ENCODE peak calls at places on chromosome 7, in six cellular contexts. N is tibial nerve, K is upper lobe of left lung, U is transverse colon, S is GM12878, O is A549. B is an unnamed sample.

GRCh38 chr7:46035166-46035565 is 114.1 kb upstream of the IGFBP3 start:
- DNase-seq in U (no peak), O (no peak), K (no peak), N (no peak), S (no peak), B (no peak)

GRCh38 chr7:92748509-92748908 is 87.9 kb downstream of the CDK6 start:
- DNase-seq in S (no peak), O (no peak), N (no peak), U (no peak), K (no peak), B (no peak)

GRCh38 chr7:107387077-107387476 is 82.8 kb upstream of the GPR22 start:
- DNase-seq in U (no peak), N (no peak), K (peak; percentile 35), O (no peak), S (no peak), B (no peak)

GRCh38 chr7:74183653-74184450 is 9.7 kb downstream of the EIF4H start:
- DNase-seq in N (no peak), S (no peak), O (peak; percentile 41), K (no peak), U (no peak), B (peak; percentile 10)

GRCh38 chr7:149286811-149287400 is 24.9 kb downstream of the ZNF783 start:
- DNase-seq in O (no peak), S (no peak), U (no peak), N (no peak), K (no peak), B (no peak)

GRCh38 chr7:132189881-132190280 is 386.4 kb downstream of the PLXNA4 start:
- DNase-seq in S (no peak), O (no peak), N (no peak), K (no peak), U (no peak), B (no peak)

GRCh38 chr7:103685646-103686418 is 239.8 kb upstream of the SLC26A5 start:
- DNase-seq in S (no peak), O (no peak), K (no peak), U (no peak), N (no peak), B (no peak)

GRCh38 chr7:101816499-101817030 is 861 bp upstream of the CUX1 start:
- DNase-seq in N (no peak), K (peak; percentile 92), U (peak; percentile 64), S (no peak), O (no peak), B (peak; percentile 44)

GRCh38 chr7:95609277-95609971 is 13.1 kb upstream of the PDK4 start:
- DNase-seq in U (peak; percentile 63), N (peak; percentile 68), O (peak; percentile 12), S (no peak), K (no peak), B (no peak)

GRCh38 chr7:106534271-106534846 is 126.6 kb downstream of the CCDC71L start:
- DNase-seq in S (no peak), K (no peak), N (no peak), O (no peak), U (no peak), B (no peak)

GRCh38 chr7:1893025-1893424 is 222.9 kb downstream of the ELFN1 start:
- DNase-seq in S (no peak), U (no peak), N (no peak), K (peak; percentile 33), O (no peak), B (no peak)

GRCh38 chr7:110502893-110503465 is 587.9 kb upstream of the LRRN3 start:
- DNase-seq in K (no peak), N (no peak), S (no peak), O (no peak), U (no peak), B (no peak)

GRCh38 chr7:28958235-28958945 is at the start of gene TRIL:
- DNase-seq in N (peak; percentile 31), U (peak; percentile 63), O (no peak), K (peak; percentile 94), S (no peak), B (peak; percentile 92)

GRCh38 chr7:146892151-146892550 is 775.5 kb downstream of the CNTNAP2 start:
- DNase-seq in S (no peak), K (no peak), U (no peak), O (no peak), N (no peak), B (no peak)

GRCh38 chr7:78642751-78643150 is 810.7 kb downstream of the MAGI2 start:
- DNase-seq in U (no peak), O (no peak), N (no peak), K (no peak), S (no peak), B (no peak)

GRCh38 chr7:77188736-77189429 is 10.7 kb downstream of the FGL2 start:
- DNase-seq in U (no peak), S (no peak), K (no peak), O (no peak), N (no peak), B (no peak)

GRCh38 chr7:98231489-98232275 is 20.4 kb downstream of the TECPR1 start:
- DNase-seq in O (no peak), U (no peak), N (no peak), K (peak; percentile 74), S (no peak), B (no peak)

GRCh38 chr7:157271991-157272324 is 64.8 kb upstream of the DNAJB6 start:
- DNase-seq in U (peak; percentile 54), S (no peak), O (no peak), N (peak; percentile 88), K (no peak), B (peak; percentile 76)

GRCh38 chr7:149610441-149611011 is 112.9 kb upstream of the ZNF746 start:
- DNase-seq in U (no peak), K (no peak), S (no peak), N (no peak), O (no peak), B (no peak)

GRCh38 chr7:2926898-2927405 is 82.8 kb upstream of the GNA12 start:
- DNase-seq in N (no peak), K (no peak), S (no peak), U (no peak), O (no peak), B (no peak)
- TF ChIP-seq CTCF in N (no peak), K (no peak), S (no peak), U (no peak), O (no peak), B (no peak)

GRCh38 chr7:70434376-70434775 is 697.6 kb upstream of the GALNT17 start:
- DNase-seq in S (no peak), U (no peak), K (no peak), O (no peak), N (no peak), B (no peak)

GRCh38 chr7:70432567-70433001 is 699.4 kb upstream of the GALNT17 start:
- DNase-seq in S (no peak), N (no peak), K (no peak), O (no peak), U (no peak), B (no peak)

GRCh38 chr7:70435634-70436033 is 696.3 kb upstream of the GALNT17 start:
- DNase-seq in K (no peak), N (no peak), U (no peak), S (no peak), O (no peak), B (no peak)

GRCh38 chr7:70434821-70435220 is 697.1 kb upstream of the GALNT17 start:
- DNase-seq in S (no peak), O (no peak), N (no peak), U (no peak), K (no peak), B (no peak)

DNA sequence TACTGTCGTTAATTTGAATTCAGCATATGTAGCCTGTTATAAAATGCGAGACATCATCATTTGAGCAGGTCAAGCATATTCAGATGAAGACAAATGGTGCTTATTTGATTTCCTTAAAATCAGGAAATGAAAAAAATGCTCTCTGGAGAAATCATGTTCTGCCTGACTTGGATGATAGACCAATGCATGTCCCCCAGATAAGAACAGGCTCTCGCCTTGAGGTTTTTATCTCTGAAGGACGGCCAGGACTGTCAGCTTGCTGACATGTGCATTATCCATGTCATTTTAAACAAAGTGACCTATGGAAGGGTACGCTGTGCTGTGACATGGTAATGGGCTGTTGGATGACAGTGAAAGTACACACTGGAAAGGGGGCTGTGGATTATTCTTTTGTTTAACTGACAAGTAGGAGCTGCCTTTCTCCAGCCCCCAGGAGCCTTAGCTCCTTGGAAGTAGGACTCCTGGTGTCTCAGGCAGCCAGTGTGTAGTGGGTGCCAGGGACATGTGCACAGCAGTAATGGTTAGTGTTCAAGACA is 695.1 kb upstream of the GALNT17 start:
- DNase-seq in K (no peak), O (no peak), U (no peak), N (no peak), S (no peak), B (no peak)
- TF ChIP-seq EP300 in K (no peak), O (no peak), U (no peak), N (no peak), S (no peak), B (no peak)

DNA sequence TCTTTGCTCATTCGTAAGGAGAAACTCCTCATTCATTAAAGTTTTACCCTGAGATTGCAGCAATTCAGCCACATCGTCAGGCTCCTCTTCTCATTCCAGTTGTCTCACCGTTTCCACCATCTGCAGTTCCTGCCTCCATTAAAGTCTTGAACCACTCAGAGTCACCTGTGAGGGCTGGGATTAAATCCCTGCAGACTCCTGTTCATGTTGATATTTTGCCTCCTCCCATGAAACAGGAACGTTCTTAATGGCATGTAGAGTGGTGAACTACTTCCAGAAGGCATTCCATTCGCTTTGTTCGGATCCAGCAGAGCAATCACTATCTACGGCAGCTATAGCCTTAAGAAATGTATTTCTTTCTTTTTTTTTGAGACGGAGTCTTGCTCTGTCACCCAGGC is 96.5 kb upstream of the FAM20C start:
- DNase-seq in S (no peak), N (no peak), O (no peak), U (no peak), K (no peak), B (no peak)
- H3K4me3 ChIP-seq in S (no peak overlapping the region), N (no peak overlapping the region), O (no peak overlapping the region), U (no peak overlapping the region), K (no peak overlapping the region), B (no peak overlapping the region)

DNA sequence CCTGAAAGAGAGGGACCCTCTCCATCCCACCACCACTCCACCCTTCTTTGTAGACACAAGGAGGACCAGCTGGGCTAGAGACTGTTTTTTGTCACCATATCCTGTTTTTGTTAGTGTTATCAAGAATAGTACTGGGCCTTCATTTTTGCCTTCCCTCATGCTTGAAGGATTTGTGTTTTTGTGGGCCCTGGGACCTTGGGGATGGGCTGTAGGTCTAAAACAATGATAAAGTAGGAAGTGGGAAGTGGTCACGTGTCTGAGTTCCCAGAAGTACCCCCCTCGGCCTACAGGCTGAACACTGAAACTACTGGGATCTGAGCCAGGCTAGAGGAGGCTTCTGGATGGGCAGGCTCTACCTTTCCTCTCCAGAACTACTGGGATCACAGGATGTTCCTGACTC is 8.9 kb downstream of the AGFG2 start:
- DNase-seq in O (no peak), S (no peak), K (no peak), N (no peak), U (no peak), B (peak; percentile 66)
- TF ChIP-seq CTCF in O (no peak), S (no peak), K (no peak), N (no peak), U (no peak), B (no peak)

DNA sequence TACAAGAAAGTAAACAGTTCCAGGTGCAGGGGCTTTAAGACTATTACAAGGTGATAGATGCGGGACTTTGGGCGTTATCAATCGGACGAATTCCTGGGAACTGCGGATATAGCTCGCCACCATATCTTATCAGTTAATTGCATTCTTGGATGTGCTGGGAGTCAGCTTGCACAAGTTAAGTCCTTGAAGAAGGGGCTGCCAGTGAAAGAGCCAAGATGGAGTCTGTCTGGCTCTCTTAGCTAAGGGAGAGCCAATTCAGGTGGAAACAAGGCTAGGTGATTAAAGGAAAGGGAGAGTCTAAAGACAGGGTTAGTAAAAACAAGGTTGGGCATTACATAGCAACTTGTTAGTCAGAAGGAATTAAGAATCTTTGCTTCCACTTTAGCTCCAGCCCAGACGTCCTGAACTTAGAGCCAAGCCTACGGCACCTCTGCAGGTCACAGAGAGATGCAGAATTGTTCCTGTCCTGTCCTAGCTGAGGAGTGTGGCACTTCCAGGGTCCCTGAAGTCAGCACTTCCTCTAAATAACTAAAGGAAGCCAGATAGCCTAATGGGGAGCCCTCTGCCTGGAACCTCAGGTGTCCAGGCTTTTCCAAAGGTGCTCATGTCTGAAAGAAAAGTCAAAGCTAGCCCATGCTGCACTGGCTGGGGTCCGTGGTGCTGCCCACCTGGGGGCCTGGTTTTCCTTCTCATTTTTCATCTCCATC is 17.3 kb downstream of the ZC3HAV1 start:
- DNase-seq in S (no peak), U (no peak), N (no peak), O (no peak), K (no peak), B (no peak)
- TF ChIP-seq EP300 in S (no peak), U (no peak), N (no peak), O (no peak), K (no peak), B (no peak)

B was measured in ovary.